ENCODE peak calls at places on chromosomes 4 and X, in four cellular contexts. S, T, D and N are unnamed samples.

GRCh38 chr4:6753103-6753560 is 29.4 kb upstream of the KIAA0232 start:
- DNase-seq in S (no peak), T (no peak), D (peak), N (no peak)

GRCh38 chr4:88112856-88113255 is 45.6 kb downstream of the ABCG2 start:
- DNase-seq in S (no peak), T (no peak), D (peak), N (no peak)

GRCh38 chr4:25750874-25751273 is 95.2 kb downstream of the SLC34A2 start:
- DNase-seq in S (no peak), T (no peak), D (no peak), N (no peak)

GRCh38 chr4:152010680-152011079 is 249.9 kb upstream of the GATB start:
- DNase-seq in S (no peak), T (no peak), D (no peak), N (no peak)

GRCh38 chrX:11770320-11770719 is 12.3 kb downstream of the MSL3 start:
- DNase-seq in S (peak), T (peak), D (peak), N (peak)

GRCh38 chrX:76957485-76957884 is 489.7 kb upstream of the FGF16 start:
- DNase-seq in S (no peak), T (no peak), D (no peak), N (no peak)

GRCh38 chrX:148555101-148555500 is 54.7 kb downstream of the AFF2 start:
- DNase-seq in S (no peak), T (no peak), D (no peak), N (no peak)

GRCh38 chr4:127047930-127048329 is 584.8 kb upstream of the INTU start:
- DNase-seq in S (no peak), T (no peak), D (no peak), N (no peak)

GRCh38 chrX:46953597-46953996 is 41.4 kb downstream of the JADE3 start:
- DNase-seq in S (no peak), T (no peak), D (peak), N (no peak)

GRCh38 chr4:169398294-169398693 is 127.5 kb upstream of the SH3RF1 start:
- DNase-seq in S (no peak), T (no peak), D (no peak), N (no peak)

GRCh38 chrX:21907250-21907649 is 33.3 kb upstream of the SMS start:
- DNase-seq in S (no peak), T (no peak), D (no peak), N (no peak)

GRCh38 chr4:7823416-7823824 is 116.2 kb downstream of the AFAP1 start:
- DNase-seq in S (peak), T (no peak), D (peak), N (peak)

GRCh38 chr4:38815879-38816782 is 11.5 kb upstream of the TLR1 start:
- DNase-seq in S (no peak), T (peak), D (no peak), N (no peak)

GRCh38 chr4:180449395-180449956 is 1793.7 kb upstream of the TENM3 start:
- DNase-seq in S (peak), T (no peak), D (peak), N (peak)

DNA sequence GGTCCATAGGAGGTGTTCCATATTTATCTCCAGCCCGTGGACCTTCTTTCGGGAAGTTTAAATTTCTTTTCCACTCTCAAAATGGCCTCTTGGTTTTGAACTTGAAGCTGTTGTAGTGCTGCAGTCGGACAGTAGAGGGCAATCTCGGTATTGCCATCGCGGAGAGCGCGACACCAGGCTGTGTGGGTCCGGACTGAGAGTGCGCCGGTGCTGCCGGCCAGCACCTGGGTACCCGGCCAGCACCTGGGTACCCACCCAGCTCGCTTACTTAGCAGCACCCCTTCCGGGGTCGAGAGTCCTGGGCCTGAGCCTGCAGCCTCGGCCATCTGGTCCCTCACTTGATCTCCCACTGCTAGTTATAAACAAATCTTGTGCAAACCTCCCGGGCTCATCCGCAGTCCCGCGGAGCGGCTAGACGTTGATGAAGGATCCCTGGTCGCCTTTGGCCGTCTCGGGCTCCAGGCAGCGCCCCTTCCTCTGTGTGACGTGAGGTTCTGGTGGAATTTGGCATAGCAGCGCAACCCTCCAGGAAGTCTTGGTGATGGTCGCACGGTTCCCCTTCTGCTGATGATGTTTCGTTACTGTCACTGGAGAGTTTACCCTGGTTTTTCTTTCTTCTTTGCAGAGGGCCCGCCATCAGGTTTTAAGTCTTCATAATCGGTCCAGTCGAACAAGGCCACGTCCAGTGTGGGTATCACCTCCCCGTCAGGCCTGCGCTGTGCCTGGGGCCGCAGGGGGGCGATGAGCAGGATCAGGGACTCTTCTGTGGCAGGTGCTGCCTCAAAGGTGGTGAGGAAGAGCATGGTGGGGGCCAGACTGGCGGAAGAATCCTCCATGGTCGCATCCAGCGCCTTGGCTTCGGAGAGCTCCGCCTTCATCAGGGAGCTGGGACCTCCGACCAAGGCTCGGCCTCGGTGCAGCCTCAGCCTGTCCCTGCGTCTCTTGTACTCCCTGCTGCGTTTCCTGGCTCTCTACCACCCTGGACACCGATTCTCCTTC is 17.8 kb downstream of the FAM9A start:
- DNase-seq in S (peak), T (no peak), D (peak), N (peak)
- TF ChIP-seq CTCF in S (peak), T (peak), D (peak), N (peak)

DNA sequence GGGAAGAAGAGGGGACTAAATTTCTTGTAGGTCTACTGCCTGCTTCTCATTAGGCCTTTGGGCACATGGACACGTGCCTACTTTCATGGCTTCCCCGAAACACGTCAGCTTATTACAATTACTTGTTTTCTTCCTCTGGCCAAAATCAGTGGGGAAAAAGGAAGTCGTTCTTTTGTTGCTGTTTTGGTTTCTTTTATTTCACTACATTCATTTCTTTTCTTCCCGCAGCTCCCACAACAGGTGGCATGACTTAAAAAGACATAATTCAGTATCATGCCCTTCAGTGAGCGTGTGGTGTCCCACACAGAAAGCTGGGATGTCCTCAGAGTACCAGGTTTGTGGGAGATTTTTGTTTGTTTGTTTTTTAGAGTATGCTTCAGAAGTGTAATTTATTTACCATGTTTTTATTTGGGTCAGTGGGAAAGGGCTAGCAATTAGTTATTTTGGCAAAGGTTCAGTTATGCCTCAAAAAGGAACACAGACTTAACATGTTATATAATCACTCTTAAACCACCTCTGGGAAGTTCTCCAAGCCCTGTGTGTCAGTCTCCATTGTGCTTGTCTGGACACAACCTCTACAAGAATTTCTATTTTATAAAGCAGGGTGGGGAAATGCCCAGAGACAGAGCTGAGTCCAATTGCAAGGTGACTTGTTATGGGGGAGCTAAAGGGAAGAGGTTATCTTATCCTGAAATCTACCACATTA is 44.2 kb upstream of the SPRY1 start:
- DNase-seq in S (no peak), T (no peak), D (no peak), N (no peak)
- TF ChIP-seq PBX3 in S (no peak), T (no peak), D (no peak), N (no peak)

GRCh38 chr4:102403115-102403514 is 57.8 kb upstream of the SLC39A8 start:
- DNase-seq in S (no peak), T (no peak), D (no peak), N (no peak)
- TF ChIP-seq CTCF in S (no peak), T (no peak), D (no peak), N (no peak)

DNA sequence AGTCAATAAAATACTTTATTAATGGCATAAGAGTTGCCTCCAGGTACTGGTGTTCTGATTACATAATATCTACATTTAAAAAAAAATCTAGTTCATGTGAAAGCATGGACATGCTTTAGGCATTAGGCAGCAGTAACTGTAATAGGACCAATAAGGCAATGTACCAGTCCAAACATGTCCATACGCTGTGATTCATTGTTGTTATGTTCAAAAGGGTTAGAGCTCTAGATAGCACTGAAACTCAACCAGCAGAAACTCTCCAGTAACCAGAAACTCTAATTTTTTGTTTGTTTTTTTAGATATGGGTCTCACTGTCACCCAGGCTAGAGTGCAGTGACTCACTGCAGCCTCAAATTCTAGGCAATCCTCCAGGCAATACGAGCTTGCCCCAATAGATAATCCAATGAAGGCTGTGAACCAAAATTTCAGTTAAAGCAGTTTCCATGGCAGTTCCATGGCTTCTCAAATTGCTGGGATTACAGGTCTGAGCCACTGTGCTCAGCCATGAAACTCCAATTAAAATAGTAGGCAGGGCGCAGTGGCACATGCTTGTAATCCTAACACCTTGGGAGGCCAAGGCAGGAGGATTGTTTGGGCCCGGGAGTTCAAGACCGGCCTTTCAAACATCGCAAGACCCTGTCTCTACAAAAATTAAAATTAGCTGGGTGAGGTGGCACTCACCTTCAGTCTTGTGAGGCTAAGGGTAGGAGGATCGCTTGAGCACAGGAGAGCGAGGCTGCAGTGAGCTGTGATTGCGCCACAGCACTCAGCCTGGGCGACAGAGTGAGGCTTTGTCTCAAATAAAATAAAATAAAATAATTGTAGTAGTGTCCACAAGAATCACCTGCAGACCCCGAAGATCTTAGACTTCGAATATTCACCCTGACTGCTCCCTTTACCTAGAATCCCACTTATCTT is 36.3 kb downstream of the MGARP start:
- DNase-seq in S (no peak), T (no peak), D (peak), N (no peak)
- TF ChIP-seq PBX3 in S (peak), T (no peak), D (no peak), N (no peak)